ENCODE peak calls at places on chromosome 16, in four cellular contexts. One of them, this sample, is unnamed.

GRCh38 chr16:3058173-3059030 is 7.0 kb upstream of the IL32 start:
- DNase-seq in left colon: peak
- DNase-seq in GM23248: peak
- DNase-seq in Caki2: no peak
- DNase-seq in this sample: peak

GRCh38 chr16:19744670-19745069 is 26.6 kb downstream of the IQCK start:
- DNase-seq in Caki2: no peak
- DNase-seq in GM23248: no peak
- DNase-seq in left colon: no peak
- DNase-seq in this sample: no peak

GRCh38 chr16:50273888-50274770 is 7.8 kb downstream of the ADCY7 start:
- DNase-seq in left colon: no peak
- DNase-seq in Caki2: no peak
- DNase-seq in GM23248: no peak
- DNase-seq in this sample: no peak

GRCh38 chr16:88533381-88533831 is 36.8 kb upstream of the ZC3H18 start:
- DNase-seq in Caki2: no peak
- DNase-seq in GM23248: peak
- DNase-seq in left colon: no peak
- DNase-seq in this sample: no peak

GRCh38 chr16:69438465-69438864 is 14.0 kb downstream of the CYB5B start:
- DNase-seq in GM23248: no peak
- DNase-seq in left colon: no peak
- DNase-seq in Caki2: no peak
- DNase-seq in this sample: no peak

GRCh38 chr16:30166202-30166902 is 17.1 kb upstream of the CORO1A start:
- DNase-seq in Caki2: no peak
- DNase-seq in GM23248: no peak
- DNase-seq in left colon: no peak
- DNase-seq in this sample: no peak

GRCh38 chr16:27692576-27692975 is 142.6 kb downstream of the KATNIP start:
- DNase-seq in GM23248: no peak
- DNase-seq in left colon: no peak
- DNase-seq in Caki2: no peak
- DNase-seq in this sample: no peak

GRCh38 chr16:86239381-86239780 is 270.9 kb upstream of the FOXF1 start:
- DNase-seq in Caki2: no peak
- DNase-seq in GM23248: no peak
- DNase-seq in left colon: no peak
- DNase-seq in this sample: no peak

GRCh38 chr16:9270424-9270823 is 179.0 kb downstream of the HAPSTR1 start:
- DNase-seq in Caki2: no peak
- DNase-seq in GM23248: no peak
- DNase-seq in left colon: no peak
- DNase-seq in this sample: no peak

GRCh38 chr16:51577621-51578303 is 426.7 kb upstream of the SALL1 start:
- DNase-seq in Caki2: peak
- DNase-seq in GM23248: peak
- DNase-seq in left colon: no peak
- DNase-seq in this sample: no peak

GRCh38 chr16:72878301-72879269 is 169.3 kb downstream of the ZFHX3 start:
- DNase-seq in Caki2: no peak
- DNase-seq in left colon: no peak
- DNase-seq in GM23248: peak
- DNase-seq in this sample: no peak

GRCh38 chr16:84992700-84993075 is 18.6 kb downstream of the ZDHHC7 start:
- DNase-seq in Caki2: no peak
- DNase-seq in left colon: no peak
- DNase-seq in GM23248: peak
- DNase-seq in this sample: no peak

GRCh38 chr16:27222499-27223225 is 19.3 kb downstream of the KDM8 start:
- DNase-seq in GM23248: peak
- DNase-seq in left colon: no peak
- DNase-seq in Caki2: peak
- DNase-seq in this sample: peak

GRCh38 chr16:66275795-66276428 is 90.6 kb upstream of the CDH5 start:
- DNase-seq in GM23248: peak
- DNase-seq in Caki2: peak
- DNase-seq in left colon: peak
- DNase-seq in this sample: no peak

GRCh38 chr16:55171241-55171640 is 152.8 kb upstream of the IRX6 start:
- DNase-seq in left colon: no peak
- DNase-seq in GM23248: no peak
- DNase-seq in Caki2: no peak
- DNase-seq in this sample: no peak

GRCh38 chr16:78516006-78516405 is 416.6 kb downstream of the WWOX start:
- DNase-seq in left colon: no peak
- DNase-seq in GM23248: no peak
- DNase-seq in Caki2: no peak
- DNase-seq in this sample: no peak

GRCh38 chr16:84068783-84069464 is 26.3 kb upstream of the SLC38A8 start:
- DNase-seq in GM23248: no peak
- DNase-seq in Caki2: no peak
- DNase-seq in left colon: no peak
- DNase-seq in this sample: no peak

GRCh38 chr16:64159986-64160385 is 961.9 kb downstream of the CDH11 start:
- DNase-seq in GM23248: peak
- DNase-seq in Caki2: no peak
- DNase-seq in left colon: no peak
- DNase-seq in this sample: no peak

GRCh38 chr16:71709231-71709781 is 15.2 kb downstream of the PHLPP2 start:
- DNase-seq in GM23248: peak
- DNase-seq in Caki2: peak
- DNase-seq in left colon: no peak
- DNase-seq in this sample: no peak

GRCh38 chr16:31356566-31357323 is 1.8 kb downstream of the ITGAX start:
- DNase-seq in GM23248: no peak
- DNase-seq in Caki2: no peak
- DNase-seq in left colon: no peak
- DNase-seq in this sample: no peak

GRCh38 chr16:8346291-8346690 is 244.0 kb downstream of the TMEM114 start:
- DNase-seq in Caki2: peak
- DNase-seq in left colon: no peak
- DNase-seq in GM23248: peak
- DNase-seq in this sample: no peak

GRCh38 chr16:17395849-17396480 is 74.8 kb downstream of the XYLT1 start:
- DNase-seq in left colon: peak
- DNase-seq in Caki2: no peak
- DNase-seq in GM23248: peak
- DNase-seq in this sample: no peak

GRCh38 chr16:17382514-17382913 is 88.2 kb downstream of the XYLT1 start:
- DNase-seq in GM23248: no peak
- DNase-seq in Caki2: no peak
- DNase-seq in left colon: no peak
- DNase-seq in this sample: no peak

GRCh38 chr16:3971706-3972105 is 91.2 kb upstream of the CREBBP start:
- DNase-seq in left colon: no peak
- DNase-seq in Caki2: no peak
- DNase-seq in GM23248: no peak
- DNase-seq in this sample: no peak

GRCh38 chr16:78705694-78706093 is 606.2 kb downstream of the WWOX start:
- DNase-seq in Caki2: peak
- DNase-seq in GM23248: no peak
- DNase-seq in left colon: no peak
- DNase-seq in this sample: no peak

GRCh38 chr16:68450741-68451140 is 2.4 kb upstream of the SMPD3 start:
- DNase-seq in left colon: no peak
- DNase-seq in Caki2: no peak
- DNase-seq in GM23248: peak
- DNase-seq in this sample: no peak

GRCh38 chr16:68074850-68075249 is 10.3 kb upstream of the NFATC3 start:
- DNase-seq in left colon: peak
- DNase-seq in GM23248: no peak
- DNase-seq in Caki2: no peak
- DNase-seq in this sample: no peak

GRCh38 chr16:1771072-1771863 is at the start of gene NME3:
- DNase-seq in GM23248: peak
- DNase-seq in Caki2: peak
- DNase-seq in left colon: peak
- DNase-seq in this sample: peak

GRCh38 chr16:85563515-85564276 is 49.4 kb upstream of the GSE1 start:
- DNase-seq in GM23248: no peak
- DNase-seq in Caki2: peak
- DNase-seq in left colon: peak
- DNase-seq in this sample: peak

GRCh38 chr16:50478021-50478772 is 70.0 kb upstream of the NKD1 start:
- DNase-seq in GM23248: no peak
- DNase-seq in Caki2: no peak
- DNase-seq in left colon: no peak
- DNase-seq in this sample: no peak

GRCh38 chr16:11053916-11054460 is 109.6 kb downstream of the CLEC16A start:
- DNase-seq in GM23248: no peak
- DNase-seq in Caki2: no peak
- DNase-seq in left colon: peak
- DNase-seq in this sample: no peak